ENCODE peak calls at places on chromosome 16, in nine cellular contexts. E, P, L, S, M, Q, X, F and Y are unnamed samples.

GRCh38 chr16:88599092-88599733 is 29.0 kb downstream of the ZC3H18 start:
- DNase-seq in S (no peak), M (no peak), X (no peak), F (no peak), P (no peak), L (no peak), Q (no peak), E (no peak), Y (no peak)

GRCh38 chr16:30747331-30747730 is 894 bp upstream of the PHKG2 start:
- DNase-seq in S (peak), Q (no peak), F (no peak), X (peak), E (no peak), P (peak), M (no peak), L (no peak), Y (peak)

GRCh38 chr16:27515874-27516353 is 33.8 kb downstream of the GTF3C1 start:
- DNase-seq in L (peak), S (peak), M (peak), F (peak), P (peak), X (peak), E (peak), Q (peak), Y (peak)

GRCh38 chr16:77289331-77289809 is 90.2 kb downstream of the SYCE1L start:
- DNase-seq in F (peak), M (no peak), Q (no peak), L (no peak), E (no peak), P (peak), X (peak), S (peak), Y (no peak)

GRCh38 chr16:26015776-26016175 is 324.0 kb downstream of the HS3ST4 start:
- DNase-seq in X (no peak), L (no peak), P (no peak), F (no peak), S (no peak), E (no peak), M (no peak), Q (no peak), Y (no peak)

GRCh38 chr16:84806256-84806889 is 13.4 kb upstream of the CRISPLD2 start:
- DNase-seq in L (no peak), X (peak), M (no peak), S (peak), F (peak), E (no peak), P (peak), Q (no peak), Y (no peak)

GRCh38 chr16:4184038-4184702 is 57.7 kb downstream of the SRL start:
- DNase-seq in P (no peak), M (no peak), S (no peak), L (peak), Q (no peak), X (no peak), E (no peak), F (peak), Y (no peak)

GRCh38 chr16:89155184-89155679 is 16.3 kb upstream of the CDH15 start:
- DNase-seq in E (no peak), F (no peak), Q (no peak), M (no peak), S (peak), X (peak), P (no peak), L (no peak), Y (no peak)

GRCh38 chr16:81940781-81941560 is 70.3 kb downstream of the SDR42E1 start:
- DNase-seq in M (peak), S (peak), P (peak), E (peak), F (peak), Q (no peak), L (peak), X (peak), Y (no peak)

GRCh38 chr16:85611205-85611454 is 2.0 kb upstream of the GSE1 start:
- DNase-seq in Q (peak), F (no peak), E (no peak), L (peak), S (no peak), X (peak), P (no peak), M (no peak), Y (no peak)

GRCh38 chr16:30602595-30603277 is 7.5 kb downstream of the ZNF689 start:
- DNase-seq in X (peak), L (no peak), Q (no peak), E (no peak), F (no peak), S (no peak), P (no peak), M (no peak), Y (no peak)

GRCh38 chr16:82843606-82844271 is 217.0 kb downstream of the CDH13 start:
- DNase-seq in L (no peak), E (no peak), S (no peak), M (no peak), P (no peak), F (no peak), Q (no peak), X (no peak), Y (no peak)

GRCh38 chr16:23575834-23576233 is 18.3 kb downstream of the UBFD1 start:
- DNase-seq in P (no peak), L (no peak), E (peak), S (no peak), X (peak), M (no peak), F (no peak), Q (no peak), Y (no peak)

GRCh38 chr16:1152123-1152638 is 725 bp upstream of the CACNA1H start:
- DNase-seq in F (no peak), S (peak), L (peak), M (no peak), X (peak), P (no peak), E (peak), Q (no peak), Y (no peak)

GRCh38 chr16:31477220-31478216 is 5.4 kb upstream of the SLC5A2 start:
- DNase-seq in P (no peak), Q (no peak), S (peak), F (no peak), E (peak), M (no peak), L (peak), X (no peak), Y (peak)

GRCh38 chr16:30112197-30113030 is 923 bp downstream of the GDPD3 start:
- DNase-seq in F (peak), Q (peak), P (peak), X (peak), L (peak), M (no peak), E (peak), S (peak), Y (peak)

GRCh38 chr16:88378401-88378800 is 4.4 kb upstream of the ZNF469 start:
- DNase-seq in Q (no peak), X (no peak), L (no peak), E (no peak), M (no peak), P (no peak), F (no peak), S (no peak), Y (no peak)

GRCh38 chr16:53714080-53715050 is 10.4 kb downstream of the FTO start:
- DNase-seq in S (no peak), L (peak), Q (no peak), E (peak), P (no peak), X (peak), F (no peak), M (no peak), Y (no peak)
- TF ChIP-seq EZH2phosphoT487 in S (no peak), L (no peak), Q (no peak), E (no peak), P (no peak), X (no peak), F (no peak), M (no peak), Y (no peak)

GRCh38 chr16:2586241-2586640 is 48.4 kb downstream of the PDPK1 start:
- DNase-seq in L (peak), M (no peak), E (peak), F (peak), Q (no peak), S (no peak), P (no peak), X (no peak), Y (no peak)
- TF ChIP-seq EZH2phosphoT487 in L (no peak), M (no peak), E (no peak), F (no peak), Q (no peak), S (no peak), P (no peak), X (no peak), Y (no peak)

GRCh38 chr16:8675183-8676159 is 1.1 kb downstream of the ABAT start:
- DNase-seq in L (no peak), E (no peak), X (peak), P (no peak), S (peak), F (peak), Q (no peak), M (no peak), Y (no peak)
- TF ChIP-seq EZH2phosphoT487 in L (no peak), E (no peak), X (no peak), P (no peak), S (no peak), F (no peak), Q (no peak), M (no peak), Y (no peak)

DNA sequence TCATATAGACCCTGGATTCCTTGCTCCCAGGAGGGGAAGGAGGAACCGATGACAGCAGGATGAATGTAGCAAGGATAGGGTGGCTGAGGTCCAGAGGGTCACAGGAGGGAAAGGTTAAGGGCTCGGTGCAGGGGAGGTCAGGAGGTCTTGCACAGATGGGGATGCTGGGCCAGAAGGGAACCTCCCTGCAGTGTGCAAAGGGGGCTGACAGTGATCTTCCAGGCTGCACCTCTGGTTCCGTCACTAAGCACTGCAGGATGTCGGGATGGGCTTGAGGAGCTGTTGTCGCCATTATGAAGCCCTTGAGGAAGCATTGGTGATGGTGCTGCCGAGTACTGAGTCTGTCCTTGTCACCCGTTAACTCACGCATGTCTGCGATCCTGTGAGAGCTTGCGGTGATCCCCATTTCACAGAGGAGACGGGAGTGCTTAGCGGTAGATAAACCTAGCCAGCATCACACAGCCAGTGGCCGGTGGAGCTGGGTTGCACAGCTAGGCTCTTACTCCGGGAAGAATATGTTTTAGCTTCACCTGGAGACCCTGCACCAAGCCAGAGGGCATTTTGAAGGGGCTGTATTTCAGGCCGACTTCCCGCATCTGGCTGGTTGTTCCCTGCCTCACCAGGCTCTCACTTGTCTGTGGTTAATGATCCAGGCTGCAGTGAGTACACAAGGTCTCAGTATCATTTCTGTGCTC is 120.4 kb downstream of the SNX29 start:
- DNase-seq in Q (no peak), M (no peak), L (no peak), P (no peak), X (no peak), E (no peak), F (no peak), S (no peak), Y (no peak)
- TF ChIP-seq EZH2phosphoT487 in Q (no peak), M (no peak), L (no peak), P (no peak), X (no peak), E (no peak), F (no peak), S (no peak), Y (no peak)

GRCh38 chr16:35131429-35131828 is 1672.0 kb downstream of the TP53TG3F start:
- DNase-seq in F (no peak), P (no peak), E (no peak), M (no peak), S (no peak), Q (no peak), L (no peak), X (no peak), Y (no peak)
- TF ChIP-seq EZH2phosphoT487 in F (no peak), P (no peak), E (no peak), M (no peak), S (no peak), Q (no peak), L (no peak), X (no peak), Y (no peak)

DNA sequence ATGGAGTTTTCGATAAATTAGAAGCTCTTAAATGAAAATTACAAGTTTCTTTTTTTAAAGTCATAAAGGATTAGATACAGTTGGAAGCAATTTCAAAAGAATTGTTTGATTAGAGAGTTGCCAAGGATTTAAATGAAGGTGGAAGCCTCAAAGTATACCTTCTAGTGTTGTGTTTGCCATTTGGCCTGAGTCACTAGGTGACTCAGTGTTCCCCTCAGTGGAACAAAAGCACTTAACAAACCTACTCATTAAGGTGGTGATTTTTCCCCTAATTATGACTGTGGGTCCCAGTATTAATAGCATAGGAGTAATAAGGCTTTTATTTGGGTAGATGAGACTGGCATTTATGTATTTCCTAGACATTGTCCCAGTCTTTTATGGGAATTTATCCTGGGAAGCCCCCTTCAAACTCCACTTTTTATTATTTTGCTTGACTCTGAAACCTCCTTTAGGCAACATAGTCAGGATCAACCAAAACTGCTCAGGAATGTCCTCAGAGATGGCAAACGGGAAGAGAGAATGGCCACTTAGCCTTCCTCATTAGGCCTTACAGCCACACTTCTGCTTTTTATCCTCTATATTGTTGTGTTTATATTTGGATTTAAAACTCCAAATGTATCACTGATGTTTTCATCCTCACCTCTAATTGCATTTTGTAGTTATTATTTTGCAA is 161.0 kb downstream of the FTO start:
- DNase-seq in F (no peak), M (peak), Q (no peak), S (no peak), L (no peak), P (peak), X (peak), E (no peak), Y (no peak)
- TF ChIP-seq EZH2phosphoT487 in F (no peak), M (no peak), Q (no peak), S (no peak), L (no peak), P (no peak), X (no peak), E (no peak), Y (no peak)